ENCODE peak calls at places on chromosomes 1 and 21, in four cellular contexts. X is tibial artery, P is uterus, O is fibroblast of lung. E is an unnamed sample. For H3K4me1 and H3K36me3, the result is how much of the 10 kb centered on the place peaks cover.

GRCh38 chr1:218656301-218657037 is 311.3 kb downstream of the TGFB2 start:
- DNase-seq in X (no peak), O (peak), P (no peak), E (no peak)

GRCh38 chr1:145690587-145691558 is 16.3 kb downstream of the PDZK1 start:
- DNase-seq in P (no peak), X (no peak), O (peak), E (no peak)

GRCh38 chr1:111600886-111601386 is 18.7 kb upstream of the RAP1A start:
- DNase-seq in X (no peak), O (no peak), P (no peak), E (no peak)

GRCh38 chr1:101064697-101065096 is 39.1 kb upstream of the DPH5 start:
- DNase-seq in X (no peak), O (no peak), P (no peak), E (no peak)

GRCh38 chr1:200692321-200692720 is 22.6 kb upstream of the DDX59 start:
- DNase-seq in O (no peak), P (no peak), X (no peak), E (no peak)

GRCh38 chr1:85319931-85320330 is 43.5 kb upstream of the BCL10 start:
- DNase-seq in O (no peak), P (no peak), X (no peak), E (no peak)

GRCh38 chr1:226574591-226575435 is 26.2 kb downstream of the STUM start:
- DNase-seq in X (no peak), O (no peak), P (no peak), E (no peak)

GRCh38 chr1:245537992-245538391 is 383.2 kb downstream of the KIF26B start:
- DNase-seq in O (peak), P (no peak), X (no peak), E (no peak)

GRCh38 chr1:174051956-174052355 is 29.8 kb upstream of the RC3H1 start:
- DNase-seq in X (no peak), O (peak), P (no peak), E (no peak)

GRCh38 chr1:165525708-165526107 is 18.1 kb upstream of the LRRC52 start:
- DNase-seq in O (no peak), P (no peak), X (no peak), E (no peak)

GRCh38 chr1:165520646-165521045 is 23.2 kb upstream of the LRRC52 start:
- DNase-seq in O (no peak), X (no peak), P (no peak), E (no peak)

GRCh38 chr1:165527673-165528072 is 16.1 kb upstream of the LRRC52 start:
- DNase-seq in X (no peak), O (no peak), P (no peak), E (no peak)

GRCh38 chr1:165527251-165527650 is 16.5 kb upstream of the LRRC52 start:
- DNase-seq in O (no peak), P (no peak), X (no peak), E (no peak)

DNA sequence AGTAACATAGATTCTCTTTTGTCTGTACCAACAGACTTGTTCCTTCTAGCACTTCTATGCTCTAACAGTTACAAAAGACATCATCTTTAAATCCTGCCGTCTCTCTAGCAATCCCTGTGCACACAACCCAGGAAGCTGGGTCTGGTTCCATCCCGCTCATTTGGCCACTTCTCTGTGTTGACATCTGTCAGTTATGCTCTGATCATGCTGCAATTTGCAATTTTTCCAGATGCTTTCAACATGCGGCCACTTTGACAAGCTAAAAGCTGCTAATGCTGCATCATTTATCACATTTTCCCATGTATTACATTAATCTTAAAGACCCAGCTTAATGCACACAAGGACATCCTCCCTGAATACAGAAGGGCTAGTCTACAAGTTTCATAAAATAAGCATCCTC is 19.2 kb upstream of the LRRC52 start:
- DNase-seq in O (no peak), P (no peak), X (no peak), E (no peak)
- H3K27ac ChIP-seq in O (no peak), P (no peak), X (no peak), E (no peak)

DNA sequence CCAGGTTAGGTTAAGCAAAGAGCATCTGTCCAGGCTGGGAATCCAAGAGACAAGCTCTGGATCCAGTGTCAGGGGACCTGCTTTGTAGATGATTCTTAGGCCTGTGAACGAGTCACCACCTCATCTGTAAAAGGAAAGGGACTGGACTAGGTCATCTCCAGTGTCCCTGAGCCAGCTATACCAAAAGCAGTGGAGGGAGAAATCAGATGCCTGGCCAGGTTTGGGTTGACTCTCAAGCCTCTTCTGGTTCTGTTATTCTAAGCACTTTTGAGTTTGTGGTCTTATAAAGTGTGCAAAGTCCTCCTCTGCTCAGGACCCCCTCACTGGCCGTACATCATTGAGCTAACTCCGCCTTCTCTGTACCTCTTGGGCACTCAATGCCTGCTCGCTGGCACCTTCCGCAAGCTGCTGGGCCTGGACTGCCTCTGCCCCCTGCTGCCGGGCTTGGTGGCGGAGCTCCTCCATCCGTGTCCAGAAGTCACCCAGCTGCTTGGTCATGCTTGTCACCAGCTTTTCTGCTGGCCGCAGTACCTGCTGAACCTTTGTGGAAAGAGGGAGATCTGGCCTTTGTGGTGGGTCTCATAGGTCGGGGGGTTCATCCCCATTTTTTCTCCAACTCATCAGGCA is 33.6 kb downstream of the CAMK1G start:
- DNase-seq in X (no peak), O (no peak), P (no peak), E (no peak)
- H3K4me1 ChIP-seq in X (under half), O (under half), P (under half), E (under half)

GRCh38 chr21:31687108-31687507 is 27.6 kb downstream of the SOD1 start:
- DNase-seq in X (no peak), P (no peak), O (no peak), E (no peak)
- H3K36me3 ChIP-seq in X (half or more), P (under half), O (under half), E (under half)

GRCh38 chr1:162823231-162823630 is 32.7 kb downstream of the HSD17B7 start:
- DNase-seq in X (no peak), P (no peak), O (no peak), E (no peak)
- H3K27ac ChIP-seq in X (no peak), P (no peak), O (no peak), E (no peak)

GRCh38 chr1:107875689-107876088 is 89.3 kb downstream of the VAV3 start:
- DNase-seq in O (no peak), P (no peak), X (no peak), E (no peak)
- H3K4me1 ChIP-seq in O (under half), P (under half), X (under half), E (under half)

DNA sequence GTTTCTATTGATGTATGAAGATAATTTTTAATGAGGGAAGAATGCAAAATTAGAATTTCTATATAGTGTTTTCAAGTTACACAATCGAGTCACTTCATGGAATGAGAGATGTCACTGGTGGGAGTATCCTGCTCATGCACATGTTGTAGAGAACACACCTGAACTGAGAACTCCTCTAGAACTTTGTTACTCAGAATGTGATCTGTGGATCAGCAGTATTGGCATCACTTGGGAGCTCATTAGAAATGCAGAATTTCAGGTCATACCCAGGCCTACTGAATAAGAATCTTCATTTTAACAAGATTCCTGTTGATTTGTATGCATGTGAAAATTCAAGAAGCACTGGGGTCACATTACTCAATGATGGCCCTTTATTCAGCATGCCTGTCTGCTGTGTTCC is 28.8 kb downstream of the ZNF326 start:
- DNase-seq in X (no peak), O (no peak), P (no peak), E (no peak)
- H3K36me3 ChIP-seq in X (half or more), O (under half), P (under half), E (under half)

GRCh38 chr1:33459766-33460543 is 12.5 kb upstream of the ZSCAN20 start:
- DNase-seq in X (no peak), P (no peak), O (peak), E (no peak)
- H3K27ac ChIP-seq in X (peak), P (peak), O (no peak), E (peak)

E was measured in aorta.